ENCODE peak calls at places on chromosomes 1 and 21, in four cellular contexts. One of them, this sample, is unnamed.

GRCh38 chr1:29949676-29950075 is 713.4 kb downstream of the PTPRU start:
- DNase-seq in H1: no peak
- DNase-seq in occipital lobe: no peak
- DNase-seq in A172: no peak
- DNase-seq in this sample: no peak

GRCh38 chr1:94884101-94884875 is 42.6 kb downstream of the CNN3 start:
- DNase-seq in H1: peak; percentile 52
- DNase-seq in occipital lobe: no peak
- DNase-seq in A172: no peak
- DNase-seq in this sample: peak; percentile 35

GRCh38 chr1:194273660-194274059 is 1087.2 kb upstream of the B3GALT2 start:
- DNase-seq in H1: no peak
- DNase-seq in occipital lobe: no peak
- DNase-seq in A172: no peak
- DNase-seq in this sample: no peak

GRCh38 chr1:165075725-165076370 is 280.7 kb downstream of the LMX1A start:
- DNase-seq in H1: no peak
- DNase-seq in occipital lobe: no peak
- DNase-seq in A172: peak; percentile 45
- DNase-seq in this sample: no peak

GRCh38 chr1:163583782-163584181 is 262.0 kb downstream of the NUF2 start:
- DNase-seq in H1: no peak
- DNase-seq in occipital lobe: no peak
- DNase-seq in A172: no peak
- DNase-seq in this sample: no peak

GRCh38 chr21:34072145-34073031 is 990 bp upstream of the MRPS6 start:
- DNase-seq in H1: no peak
- DNase-seq in occipital lobe: no peak
- DNase-seq in A172: no peak
- DNase-seq in this sample: no peak

GRCh38 chr1:36539526-36539925 is 56.8 kb upstream of the CSF3R start:
- DNase-seq in H1: no peak
- DNase-seq in occipital lobe: no peak
- DNase-seq in A172: no peak
- DNase-seq in this sample: no peak

GRCh38 chr1:232709339-232709738 is 79.4 kb upstream of the SIPA1L2 start:
- DNase-seq in H1: no peak
- DNase-seq in occipital lobe: no peak
- DNase-seq in A172: peak; percentile 64
- DNase-seq in this sample: no peak

GRCh38 chr1:147388969-147389368 is 146.5 kb downstream of the CHD1L start:
- DNase-seq in H1: no peak
- DNase-seq in occipital lobe: no peak
- DNase-seq in A172: no peak
- DNase-seq in this sample: no peak

GRCh38 chr21:43865471-43866181 is 603 bp downstream of the AGPAT3 start:
- DNase-seq in H1: peak; percentile 56
- DNase-seq in occipital lobe: no peak
- DNase-seq in A172: no peak
- DNase-seq in this sample: no peak

GRCh38 chr1:87914396-87914795 is 585.7 kb downstream of the LMO4 start:
- DNase-seq in H1: no peak
- DNase-seq in occipital lobe: no peak
- DNase-seq in A172: no peak
- DNase-seq in this sample: no peak

GRCh38 chr1:212487774-212488435 is 55.2 kb downstream of the NENF start:
- DNase-seq in H1: no peak
- DNase-seq in occipital lobe: no peak
- DNase-seq in A172: no peak
- DNase-seq in this sample: no peak

GRCh38 chr1:53075206-53075605 is 13.2 kb downstream of the PODN start:
- DNase-seq in H1: no peak
- DNase-seq in occipital lobe: no peak
- DNase-seq in A172: no peak
- DNase-seq in this sample: no peak

GRCh38 chr1:16017461-16018303 is at the start of gene HSPB7:
- DNase-seq in H1: no peak
- DNase-seq in occipital lobe: peak; percentile 19
- DNase-seq in A172: no peak
- DNase-seq in this sample: no peak

GRCh38 chr1:235075121-235075954 is 53.3 kb downstream of the TOMM20 start:
- DNase-seq in H1: no peak
- DNase-seq in occipital lobe: peak; percentile 71
- DNase-seq in A172: peak; percentile 89
- DNase-seq in this sample: no peak

GRCh38 chr1:156177918-156178654 is 15.8 kb upstream of the SLC25A44 start:
- DNase-seq in H1: no peak
- DNase-seq in occipital lobe: no peak
- DNase-seq in A172: no peak
- DNase-seq in this sample: no peak

GRCh38 chr1:67945733-67946374 is 104.6 kb downstream of the DIRAS3 start:
- DNase-seq in H1: no peak
- DNase-seq in occipital lobe: no peak
- DNase-seq in A172: no peak
- DNase-seq in this sample: no peak

GRCh38 chr1:94983343-94983742 is 56.4 kb upstream of the CNN3 start:
- DNase-seq in H1: no peak
- DNase-seq in occipital lobe: no peak
- DNase-seq in A172: no peak
- DNase-seq in this sample: no peak

GRCh38 chr1:92709738-92710137 is 75.2 kb downstream of the EVI5 start:
- DNase-seq in H1: no peak
- DNase-seq in occipital lobe: no peak
- DNase-seq in A172: peak; percentile 50
- DNase-seq in this sample: no peak

GRCh38 chr1:11568687-11569086 is 85.5 kb downstream of the FBXO2 start:
- DNase-seq in H1: no peak
- DNase-seq in occipital lobe: no peak
- DNase-seq in A172: peak; percentile 65
- DNase-seq in this sample: no peak

GRCh38 chr1:9905010-9905409 is 5.1 kb downstream of the CTNNBIP1 start:
- DNase-seq in H1: no peak
- DNase-seq in occipital lobe: no peak
- DNase-seq in A172: no peak
- DNase-seq in this sample: no peak

GRCh38 chr1:195064358-195064757 is 1543.9 kb downstream of the KCNT2 start:
- DNase-seq in H1: no peak
- DNase-seq in occipital lobe: no peak
- DNase-seq in A172: no peak
- DNase-seq in this sample: no peak

GRCh38 chr1:178645157-178645825 is 79.8 kb upstream of the RALGPS2 start:
- DNase-seq in H1: no peak
- DNase-seq in occipital lobe: no peak
- DNase-seq in A172: no peak
- DNase-seq in this sample: no peak

GRCh38 chr1:210360852-210361477 is 32.3 kb downstream of the HHAT start:
- DNase-seq in H1: no peak
- DNase-seq in occipital lobe: no peak
- DNase-seq in A172: peak; percentile 59
- DNase-seq in this sample: no peak